ENCODE peak calls at places on chromosomes 6 and 20, in five cellular contexts. X is astrocyte of the spinal cord, Q is fibroblast of mammary gland, L is sigmoid colon, K is bronchial epithelial cell. O is an unnamed sample.

GRCh38 chr6:150118642-150119041 is 24.2 kb upstream of the PPP1R14C start:
- DNase-seq in X (no peak), Q (no peak), L (no peak), K (peak), O (no peak)

GRCh38 chr6:150269857-150270223 is 99.0 kb upstream of the IYD start:
- DNase-seq in X (peak), Q (peak), L (no peak), K (peak), O (no peak)

GRCh38 chr6:21873562-21873961 is 280.0 kb downstream of the SOX4 start:
- DNase-seq in X (peak), Q (peak), L (peak), K (peak), O (peak)

GRCh38 chr6:141199074-141199473 is 933.7 kb upstream of the GJE1 start:
- DNase-seq in X (peak), Q (peak), L (no peak), K (no peak), O (peak)

GRCh38 chr6:121791396-121792315 is 356.2 kb downstream of the GJA1 start:
- DNase-seq in X (no peak), Q (peak), L (no peak), K (no peak), O (no peak)

GRCh38 chr20:44603327-44603726 is 20.9 kb downstream of the PKIG start:
- DNase-seq in X (no peak), Q (no peak), L (peak), K (no peak), O (no peak)

GRCh38 chr6:90286884-90287488 is 9.7 kb downstream of the BACH2 start:
- DNase-seq in X (peak), Q (peak), L (no peak), K (peak), O (no peak)

GRCh38 chr6:108588586-108588985 is 27.9 kb downstream of the FOXO3 start:
- DNase-seq in X (peak), Q (peak), L (no peak), K (peak), O (no peak)

GRCh38 chr6:107600111-107600510 is 110.2 kb downstream of the SOBP start:
- DNase-seq in X (no peak), Q (no peak), L (no peak), K (no peak), O (no peak)

GRCh38 chr20:4444404-4444803 is 277.3 kb upstream of the PRND start:
- DNase-seq in X (peak), Q (peak), L (no peak), K (peak), O (no peak)

GRCh38 chr6:114419175-114419574 is 76.4 kb upstream of the HS3ST5 start:
- DNase-seq in X (peak), Q (no peak), L (no peak), K (no peak), O (no peak)

GRCh38 chr6:25311251-25311910 is 32.2 kb downstream of the CARMIL1 start:
- DNase-seq in X (peak), Q (peak), L (no peak), K (peak), O (no peak)

GRCh38 chr6:117548797-117549301 is 53.5 kb downstream of the GOPC start:
- DNase-seq in X (peak), Q (no peak), L (no peak), K (peak), O (no peak)

GRCh38 chr20:2237059-2237458 is 58.7 kb upstream of the TGM3 start:
- DNase-seq in X (peak), Q (peak), L (no peak), K (peak), O (peak)

GRCh38 chr6:158843751-158844683 is 24.8 kb upstream of the EZR start:
- DNase-seq in X (no peak), Q (no peak), L (no peak), K (no peak), O (no peak)

GRCh38 chr20:11473971-11474370 is 443.7 kb upstream of the BTBD3 start:
- DNase-seq in X (no peak), Q (no peak), L (no peak), K (no peak), O (no peak)

GRCh38 chr6:41306187-41306854 is 19.8 kb upstream of the TREM1 start:
- DNase-seq in X (peak), Q (peak), L (no peak), K (peak), O (peak)
- TF ChIP-seq CTCF in X (peak), Q (peak), L (no peak), K (peak), O (peak)

GRCh38 chr6:87351583-87351982 is 7.0 kb downstream of the C6orf163 start:
- DNase-seq in X (no peak), Q (no peak), L (no peak), K (no peak), O (no peak)
- H3K4me3 ChIP-seq in X (no peak), Q (no peak), L (no peak), K (no peak), O (no peak)

DNA sequence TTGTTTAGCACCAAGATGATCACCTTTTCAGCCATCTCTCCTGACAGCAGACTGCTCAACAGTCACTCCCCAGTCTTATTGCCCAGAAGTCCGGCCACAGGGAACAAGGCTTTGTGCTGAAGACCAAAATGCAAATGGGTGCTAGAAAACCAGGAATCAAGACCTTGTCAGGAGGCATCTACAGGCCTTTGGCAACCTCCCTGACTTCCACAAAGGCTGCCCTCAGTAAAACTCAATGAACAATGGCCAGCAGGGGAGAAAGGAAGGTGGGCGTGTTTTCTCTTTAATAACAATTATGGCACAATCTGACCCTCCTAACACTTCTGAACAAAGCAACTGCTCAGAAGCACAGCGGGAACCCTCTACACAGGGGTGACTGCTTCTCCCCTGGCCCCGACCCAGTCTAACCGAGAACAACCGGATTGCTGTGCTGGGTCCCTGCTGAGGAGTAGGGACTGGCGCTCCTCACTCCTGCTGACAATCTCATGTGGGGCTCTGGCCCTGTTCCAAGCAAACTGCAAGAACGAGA is 41.6 kb downstream of the PLCG1 start:
- DNase-seq in X (peak), Q (no peak), L (no peak), K (no peak), O (no peak)
- TF ChIP-seq CTCF in X (no peak), Q (no peak), L (no peak), K (no peak), O (no peak)

GRCh38 chr6:31966506-31966905 is 5.4 kb downstream of the DXO start:
- DNase-seq in X (no peak), Q (no peak), L (no peak), K (no peak), O (no peak)
- H3K4me3 ChIP-seq in X (no peak), Q (no peak), L (no peak), K (no peak), O (no peak)

GRCh38 chr20:15653396-15654207 is 919.6 kb downstream of the KIF16B start:
- DNase-seq in X (no peak), Q (no peak), L (no peak), K (no peak), O (no peak)

GRCh38 chr20:15656124-15656523 is 917.1 kb downstream of the KIF16B start:
- DNase-seq in X (no peak), Q (no peak), L (no peak), K (no peak), O (no peak)

GRCh38 chr20:15658295-15658694 is 915.0 kb downstream of the KIF16B start:
- DNase-seq in X (no peak), Q (no peak), L (no peak), K (no peak), O (no peak)

DNA sequence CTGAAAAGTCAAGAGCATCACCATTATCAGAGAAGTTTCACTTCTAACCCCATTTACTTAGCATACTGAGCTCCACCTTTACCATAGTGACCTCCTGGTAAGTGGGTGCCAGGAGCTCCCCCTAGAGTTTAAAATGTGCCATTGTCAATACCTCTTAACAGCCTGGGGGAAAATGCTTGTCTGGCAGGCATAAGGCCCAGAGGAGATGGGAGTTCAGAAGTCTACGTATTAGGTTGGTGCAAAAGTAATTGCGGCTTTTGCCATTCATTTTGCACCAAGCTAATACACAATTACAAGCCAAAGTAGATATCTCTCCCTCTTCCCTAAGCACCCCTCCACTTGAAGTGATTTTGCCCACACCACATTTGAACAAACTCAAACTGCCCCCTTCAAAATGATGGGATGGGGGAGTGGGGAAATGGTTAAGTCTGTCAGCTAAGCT is 919.0 kb downstream of the KIF16B start:
- DNase-seq in X (peak), Q (peak), L (no peak), K (peak), O (peak)
- TF ChIP-seq CTCF in X (peak), Q (peak), L (no peak), K (peak), O (peak)

DNA sequence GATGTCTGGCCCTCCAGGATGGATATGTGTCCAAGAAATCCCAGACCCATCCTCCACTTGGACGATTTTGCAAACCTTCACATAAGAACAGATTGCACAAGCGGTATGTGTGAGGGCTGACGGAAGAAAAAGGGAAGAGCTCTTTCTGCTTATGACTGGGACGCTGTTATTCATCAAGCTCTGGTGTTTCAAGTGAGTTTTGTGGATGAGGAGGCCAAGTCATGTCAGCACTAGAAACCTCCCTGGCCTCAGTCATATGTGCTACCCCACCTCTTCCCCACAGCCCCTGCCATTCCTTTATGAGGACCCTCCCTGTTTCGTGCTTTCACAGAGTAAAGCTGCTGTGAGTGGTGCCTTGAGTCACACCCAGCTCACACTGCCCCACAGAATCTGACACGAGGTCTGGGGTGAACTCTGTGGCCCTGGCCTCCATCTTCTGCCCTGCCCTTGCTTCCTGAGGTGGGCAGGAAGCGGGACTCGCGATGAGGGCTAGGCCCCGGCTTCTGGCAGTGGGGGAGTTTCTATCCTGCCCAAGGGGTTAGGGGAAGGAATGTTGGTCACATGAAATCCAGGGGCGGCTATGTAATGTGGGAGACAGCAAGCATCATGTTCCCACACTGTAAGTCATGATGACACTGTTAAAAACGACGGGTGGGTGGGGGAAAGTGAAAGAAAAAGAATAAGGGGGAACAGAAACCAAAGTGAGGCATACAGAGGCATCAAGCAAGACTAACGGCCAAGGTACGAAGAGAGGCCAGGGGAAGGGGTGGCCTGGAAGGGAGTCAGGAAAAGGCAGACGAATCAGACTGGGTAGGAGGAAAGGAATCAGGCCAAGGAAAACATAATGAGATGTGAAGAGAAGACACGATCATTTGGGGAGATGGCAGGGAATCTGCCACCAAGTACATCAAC is 78.1 kb downstream of the PRDM1 start:
- DNase-seq in X (peak), Q (peak), L (peak), K (no peak), O (no peak)
- H3K4me3 ChIP-seq in X (no peak), Q (no peak), L (no peak), K (no peak), O (no peak)

DNA sequence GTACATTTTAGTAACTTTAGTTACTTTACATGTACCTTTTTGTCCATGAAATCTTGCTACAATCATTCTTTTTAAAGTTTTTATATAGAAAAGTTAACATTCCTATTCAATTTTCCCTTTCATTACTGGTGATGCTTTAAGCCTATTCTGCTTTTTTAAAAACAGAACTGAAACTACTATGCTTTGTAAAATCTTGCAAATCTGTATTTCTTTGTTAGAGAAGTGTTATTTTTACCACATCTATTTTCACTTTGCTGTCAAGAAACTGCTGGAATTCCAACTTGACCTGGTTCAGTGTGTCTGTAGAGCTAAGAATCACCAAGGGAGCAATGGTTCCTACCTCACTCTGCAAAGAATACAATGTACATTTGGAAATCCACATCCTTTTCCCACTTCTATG is 21.8 kb upstream of the SAMD5 start:
- DNase-seq in X (no peak), Q (no peak), L (no peak), K (no peak), O (no peak)
- TF ChIP-seq CTCF in X (no peak), Q (no peak), L (no peak), K (no peak), O (no peak)

DNA sequence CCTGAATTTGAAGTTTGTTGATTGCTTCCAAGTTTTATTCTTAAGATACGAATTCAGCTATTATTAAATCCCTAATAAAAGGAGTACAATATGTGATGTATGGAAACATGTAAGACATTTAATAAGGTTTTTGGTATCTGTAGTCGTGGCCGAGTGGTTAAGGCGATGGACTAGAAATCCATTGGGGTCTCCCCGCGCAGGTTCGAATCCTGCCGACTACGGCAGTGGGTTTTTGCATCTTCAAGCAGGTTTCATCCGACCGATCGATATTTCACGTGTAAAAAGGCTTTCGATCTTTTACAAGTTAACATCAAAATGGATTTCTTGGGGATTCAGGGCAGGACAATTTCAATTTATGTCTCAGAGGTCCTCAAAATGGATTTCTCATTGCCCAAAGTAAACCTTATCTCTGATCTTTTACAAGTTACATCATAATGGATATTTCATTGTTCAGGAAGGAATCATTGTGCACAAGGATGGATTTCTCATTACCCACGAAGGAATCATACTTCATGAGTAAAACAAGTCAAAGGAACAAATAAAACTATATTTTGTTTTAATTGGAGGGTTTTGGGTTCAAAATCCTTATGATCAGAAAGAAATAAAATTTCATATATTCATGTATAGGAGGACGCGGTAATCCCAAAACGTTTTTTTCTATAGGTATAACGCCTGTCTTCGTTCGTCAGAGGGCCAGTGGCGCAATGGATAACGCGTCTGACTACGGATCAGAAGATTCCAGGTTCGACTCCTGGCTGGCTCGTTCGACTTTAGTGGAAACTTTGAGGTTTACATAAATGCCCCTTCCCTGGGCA is 37.3 kb upstream of the BTN3A2 start:
- DNase-seq in X (peak), Q (peak), L (no peak), K (peak), O (no peak)
- H3K4me3 ChIP-seq in X (peak), Q (peak), L (no peak), K (peak), O (peak)